ENCODE peak calls at places on chromosomes 1 and 21, in four cellular contexts. T is breast epithelium, X is uterus, V is astrocyte of the cerebellum. M is an unnamed sample.

GRCh38 chr1:11341881-11342552 is 69.0 kb downstream of the UBIAD1 start:
- DNase-seq in T (no peak), X (no peak), V (no peak), M (no peak)

GRCh38 chr1:221794079-221794670 is 52.3 kb upstream of the DUSP10 start:
- DNase-seq in V (peak), T (no peak), X (no peak), M (no peak)

GRCh38 chr1:8879348-8880067 is 1.0 kb upstream of the ENO1 start:
- DNase-seq in X (no peak), V (no peak), T (no peak), M (no peak)

GRCh38 chr1:15736035-15736665 is at the start of gene SLC25A34:
- DNase-seq in X (peak), V (no peak), T (no peak), M (no peak)

GRCh38 chr1:151989131-151989868 is 4.4 kb downstream of the S100A10 start:
- DNase-seq in V (no peak), T (no peak), X (peak), M (peak)

GRCh38 chr1:115337633-115338456 is at the start of gene NGF:
- DNase-seq in V (peak), X (peak), T (no peak), M (no peak)

GRCh38 chr21:38486221-38486620 is 12.1 kb downstream of the ERG start:
- DNase-seq in T (no peak), X (no peak), V (no peak), M (no peak)

GRCh38 chr1:60984066-60984799 is 98.1 kb upstream of the NFIA start:
- DNase-seq in X (peak), V (no peak), T (peak), M (no peak)

GRCh38 chr1:54475357-54476230 is 69.4 kb upstream of the SSBP3 start:
- DNase-seq in X (peak), V (no peak), T (no peak), M (no peak)

GRCh38 chr1:221239911-221240310 is 360.7 kb downstream of the HLX start:
- DNase-seq in V (no peak), T (no peak), X (no peak), M (no peak)

GRCh38 chr21:27581168-27581567 is 614.3 kb upstream of the ADAMTS5 start:
- DNase-seq in V (no peak), T (no peak), X (no peak), M (no peak)

GRCh38 chr1:227774051-227774720 is 39.0 kb downstream of the SNAP47 start:
- DNase-seq in T (no peak), V (no peak), X (no peak), M (no peak)

GRCh38 chr1:216237927-216238550 is 185.2 kb downstream of the USH2A start:
- DNase-seq in T (no peak), V (no peak), X (no peak), M (no peak)

GRCh38 chr1:71307451-71307850 is 226.6 kb upstream of the ZRANB2 start:
- DNase-seq in T (no peak), V (peak), X (no peak), M (no peak)

DNA sequence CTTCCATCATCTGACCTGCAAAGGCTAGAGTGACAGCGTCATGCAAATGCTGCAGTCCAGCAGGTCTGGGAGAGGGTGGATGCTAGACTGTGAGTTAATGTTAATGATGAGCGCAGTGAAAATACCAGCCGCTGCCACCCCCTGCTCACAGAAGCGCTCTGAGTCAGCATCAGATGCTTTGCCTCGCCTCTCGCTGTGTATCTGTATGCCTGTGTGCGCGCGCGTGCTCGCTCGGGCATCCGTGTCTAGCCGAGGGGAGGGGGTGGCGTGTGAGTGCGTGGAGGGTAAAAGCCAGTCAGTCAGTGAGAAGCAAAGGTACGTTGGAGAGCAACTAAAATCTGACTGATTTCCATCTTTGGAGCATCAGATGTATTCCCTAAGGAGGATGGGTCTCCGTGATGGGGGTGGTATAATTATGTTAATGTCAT is 858.7 kb downstream of the USP25 start:
- DNase-seq in X (peak), T (peak), V (no peak), M (peak)
- TF ChIP-seq CTCF in X (no peak), T (no peak), V (no peak), M (no peak)

DNA sequence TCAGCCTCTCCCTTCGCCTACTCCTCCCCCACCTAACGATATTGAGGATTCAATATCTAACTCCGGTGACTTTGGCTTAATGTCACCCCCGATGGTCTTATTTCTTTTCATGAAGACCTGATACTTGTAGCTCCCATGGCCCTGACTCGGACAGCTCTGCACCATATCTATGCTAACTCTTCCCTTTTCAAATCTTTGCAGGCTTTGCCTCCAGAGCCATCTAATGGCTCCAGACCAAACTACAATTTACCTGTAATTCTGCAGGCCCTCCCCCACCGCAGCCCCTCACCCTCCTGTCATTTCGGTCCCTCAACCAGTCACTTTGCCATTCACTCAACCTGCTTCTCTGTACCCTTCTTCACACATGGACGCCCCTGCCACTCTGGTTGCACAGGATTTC is 7.9 kb upstream of the GSTM5 start:
- DNase-seq in X (no peak), T (no peak), V (no peak), M (no peak)
- TF ChIP-seq CTCF in X (no peak), T (no peak), V (no peak), M (no peak)

DNA sequence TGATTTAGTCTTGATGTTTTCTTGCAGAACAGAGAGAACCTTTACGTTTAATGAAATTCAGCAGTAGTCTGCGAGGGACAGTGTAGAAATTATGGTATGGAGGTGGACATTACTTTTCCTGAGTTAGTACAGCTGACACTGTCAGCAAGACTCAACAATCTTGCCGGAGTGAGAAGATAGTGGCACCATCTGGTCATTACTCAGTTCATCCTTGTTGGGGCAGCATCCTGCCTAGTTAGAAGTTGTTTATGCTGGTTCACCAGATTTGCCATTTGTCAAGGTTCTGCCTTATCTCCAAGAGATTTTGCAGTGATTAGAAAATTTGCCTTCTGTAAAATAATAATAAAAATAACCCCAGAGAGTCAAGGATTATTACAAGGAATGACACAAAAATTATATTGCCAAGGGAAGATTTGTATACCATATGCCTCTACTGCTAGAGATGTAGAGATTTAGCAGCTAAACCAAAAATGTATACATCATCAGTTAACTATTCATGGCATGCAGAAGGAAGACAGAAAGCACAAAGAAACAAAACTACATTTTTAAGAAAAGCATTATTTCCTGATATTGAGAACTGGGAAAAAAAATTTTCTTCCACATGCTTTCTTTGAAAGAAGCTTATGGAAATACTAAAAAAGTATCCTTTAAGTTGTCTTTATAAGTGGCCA is 1967.4 kb downstream of the NCAM2 start:
- DNase-seq in T (no peak), V (no peak), X (no peak), M (no peak)
- TF ChIP-seq CTCF in T (no peak), V (no peak), X (no peak), M (no peak)

GRCh38 chr1:202153284-202153683 is 7.1 kb downstream of the PTPN7 start:
- DNase-seq in X (no peak), V (no peak), T (no peak), M (no peak)

GRCh38 chr1:202154148-202154765 is 6.1 kb downstream of the PTPN7 start:
- DNase-seq in V (no peak), T (no peak), X (no peak), M (no peak)

GRCh38 chr1:202156590-202156989 is 3.8 kb downstream of the PTPN7 start:
- DNase-seq in X (no peak), V (no peak), T (no peak), M (no peak)

GRCh38 chr1:202155478-202156021 is 4.9 kb downstream of the PTPN7 start:
- DNase-seq in V (no peak), T (no peak), X (no peak), M (no peak)

GRCh38 chr1:202154766-202155477 is 5.5 kb downstream of the PTPN7 start:
- DNase-seq in X (no peak), V (peak), T (no peak), M (peak)
- TF ChIP-seq CTCF in X (no peak), V (peak), T (no peak), M (peak)

DNA sequence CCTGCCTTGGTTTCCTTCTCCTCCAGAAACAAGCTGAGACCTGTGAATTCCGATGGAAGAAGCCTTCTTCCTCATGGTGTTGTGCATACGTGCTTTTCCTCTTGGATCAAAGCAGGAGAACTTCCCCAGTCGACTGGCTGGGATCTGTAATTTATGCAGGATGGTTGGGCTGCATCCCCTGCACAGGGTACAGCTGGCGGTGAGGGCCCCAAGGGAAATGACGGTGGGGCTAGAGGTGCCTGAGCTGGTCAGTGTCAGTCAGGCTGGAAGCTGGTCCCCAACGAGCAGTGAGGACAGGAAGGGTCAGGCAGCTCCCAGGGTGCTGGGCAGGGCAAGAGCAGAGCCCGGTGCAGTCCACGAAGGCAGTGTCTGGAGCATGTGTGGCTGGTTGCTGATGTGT is 106.7 kb downstream of the CNIH3 start:
- DNase-seq in X (no peak), V (no peak), T (no peak), M (no peak)
- TF ChIP-seq CTCF in X (no peak), V (no peak), T (no peak), M (no peak)